ENCODE peak calls at places on chromosomes 4 and X, in six cellular contexts. One of them, this sample, is unnamed.

GRCh38 chrX:16022580-16023170 is 100.7 kb upstream of the GRPR start:
- DNase-seq in Karpas-422: no peak
- DNase-seq in lung: no peak
- DNase-seq in CD4-positive, alpha-beta T cell: no peak
- DNase-seq in substantia nigra: no peak
- DNase-seq in psoas muscle: no peak
- DNase-seq in this sample: no peak

GRCh38 chrX:52553995-52554642 is 37.3 kb upstream of the XAGE1B start:
- DNase-seq in substantia nigra: no peak
- DNase-seq in lung: no peak
- DNase-seq in psoas muscle: no peak
- DNase-seq in Karpas-422: no peak
- DNase-seq in CD4-positive, alpha-beta T cell: no peak
- DNase-seq in this sample: no peak

GRCh38 chr4:78517050-78517652 is 34.4 kb upstream of the ANXA3 start:
- DNase-seq in psoas muscle: no peak
- DNase-seq in lung: no peak
- DNase-seq in Karpas-422: peak
- DNase-seq in substantia nigra: no peak
- DNase-seq in CD4-positive, alpha-beta T cell: no peak
- DNase-seq in this sample: no peak

GRCh38 chr4:55673424-55673823 is 37.3 kb upstream of the NMU start:
- DNase-seq in CD4-positive, alpha-beta T cell: no peak
- DNase-seq in lung: no peak
- DNase-seq in substantia nigra: no peak
- DNase-seq in Karpas-422: no peak
- DNase-seq in psoas muscle: no peak
- DNase-seq in this sample: no peak

GRCh38 chrX:131746491-131746968 is 202.7 kb downstream of the OR13H1 start:
- DNase-seq in CD4-positive, alpha-beta T cell: no peak
- DNase-seq in psoas muscle: peak
- DNase-seq in lung: peak
- DNase-seq in substantia nigra: no peak
- DNase-seq in Karpas-422: peak
- DNase-seq in this sample: peak

GRCh38 chr4:6582889-6583504 is 8.0 kb downstream of the MAN2B2 start:
- DNase-seq in lung: no peak
- DNase-seq in substantia nigra: no peak
- DNase-seq in CD4-positive, alpha-beta T cell: no peak
- DNase-seq in Karpas-422: peak
- DNase-seq in psoas muscle: no peak
- DNase-seq in this sample: no peak

GRCh38 chrX:151714367-151714766 is 1.5 kb upstream of the FATE1 start:
- DNase-seq in CD4-positive, alpha-beta T cell: no peak
- DNase-seq in substantia nigra: no peak
- DNase-seq in lung: no peak
- DNase-seq in psoas muscle: no peak
- DNase-seq in Karpas-422: no peak
- DNase-seq in this sample: no peak

GRCh38 chrX:71809886-71810285 is 46.7 kb downstream of the CXorf49B start:
- DNase-seq in CD4-positive, alpha-beta T cell: no peak
- DNase-seq in Karpas-422: no peak
- DNase-seq in substantia nigra: no peak
- DNase-seq in lung: no peak
- DNase-seq in psoas muscle: no peak
- DNase-seq in this sample: no peak

GRCh38 chr4:40848981-40849380 is 99.2 kb downstream of the NSUN7 start:
- DNase-seq in psoas muscle: no peak
- DNase-seq in Karpas-422: no peak
- DNase-seq in substantia nigra: no peak
- DNase-seq in CD4-positive, alpha-beta T cell: no peak
- DNase-seq in lung: no peak
- DNase-seq in this sample: no peak

GRCh38 chr4:185870437-185870836 is 58.4 kb upstream of the SORBS2 start:
- DNase-seq in psoas muscle: no peak
- DNase-seq in lung: no peak
- DNase-seq in substantia nigra: no peak
- DNase-seq in CD4-positive, alpha-beta T cell: no peak
- DNase-seq in Karpas-422: no peak
- DNase-seq in this sample: no peak

GRCh38 chr4:24849662-24850280 is 54.4 kb downstream of the SOD3 start:
- DNase-seq in lung: no peak
- DNase-seq in CD4-positive, alpha-beta T cell: no peak
- DNase-seq in substantia nigra: no peak
- DNase-seq in Karpas-422: no peak
- DNase-seq in psoas muscle: no peak
- DNase-seq in this sample: no peak

GRCh38 chr4:128825226-128825625 is 15.7 kb downstream of the JADE1 start:
- DNase-seq in Karpas-422: no peak
- DNase-seq in psoas muscle: no peak
- DNase-seq in CD4-positive, alpha-beta T cell: no peak
- DNase-seq in lung: no peak
- DNase-seq in substantia nigra: no peak
- DNase-seq in this sample: no peak

GRCh38 chrX:43087825-43088224 is 309.9 kb upstream of the PPP1R2C start:
- DNase-seq in psoas muscle: no peak
- DNase-seq in lung: no peak
- DNase-seq in Karpas-422: no peak
- DNase-seq in substantia nigra: no peak
- DNase-seq in CD4-positive, alpha-beta T cell: no peak
- DNase-seq in this sample: no peak

GRCh38 chrX:8067754-8068469 is 103.2 kb downstream of the VCX2 start:
- DNase-seq in substantia nigra: no peak
- DNase-seq in psoas muscle: no peak
- DNase-seq in Karpas-422: no peak
- DNase-seq in lung: no peak
- DNase-seq in CD4-positive, alpha-beta T cell: no peak
- DNase-seq in this sample: no peak

GRCh38 chrX:118552501-118552900 is 56.9 kb downstream of the DOCK11 start:
- DNase-seq in CD4-positive, alpha-beta T cell: no peak
- DNase-seq in Karpas-422: no peak
- DNase-seq in psoas muscle: no peak
- DNase-seq in lung: peak
- DNase-seq in substantia nigra: no peak
- DNase-seq in this sample: no peak

GRCh38 chrX:40922307-40922706 is 162.9 kb upstream of the USP9X start:
- DNase-seq in psoas muscle: no peak
- DNase-seq in substantia nigra: no peak
- DNase-seq in lung: no peak
- DNase-seq in Karpas-422: peak
- DNase-seq in CD4-positive, alpha-beta T cell: no peak
- DNase-seq in this sample: no peak

GRCh38 chr4:30753316-30753715 is 33.1 kb downstream of the PCDH7 start:
- DNase-seq in lung: no peak
- DNase-seq in psoas muscle: no peak
- DNase-seq in CD4-positive, alpha-beta T cell: no peak
- DNase-seq in Karpas-422: no peak
- DNase-seq in substantia nigra: no peak
- DNase-seq in this sample: no peak

GRCh38 chrX:102697506-102697905 is 14.7 kb upstream of the GPRASP2 start:
- DNase-seq in CD4-positive, alpha-beta T cell: no peak
- DNase-seq in substantia nigra: no peak
- DNase-seq in Karpas-422: no peak
- DNase-seq in lung: no peak
- DNase-seq in psoas muscle: no peak
- DNase-seq in this sample: no peak

GRCh38 chr4:59553063-59553738 is 1646.9 kb upstream of the ADGRL3 start:
- DNase-seq in substantia nigra: no peak
- DNase-seq in psoas muscle: no peak
- DNase-seq in CD4-positive, alpha-beta T cell: no peak
- DNase-seq in lung: no peak
- DNase-seq in Karpas-422: no peak
- DNase-seq in this sample: no peak

GRCh38 chr4:110998308-110998707 is 375.4 kb upstream of the PITX2 start:
- DNase-seq in substantia nigra: no peak
- DNase-seq in psoas muscle: no peak
- DNase-seq in lung: no peak
- DNase-seq in CD4-positive, alpha-beta T cell: no peak
- DNase-seq in Karpas-422: no peak
- DNase-seq in this sample: no peak

GRCh38 chrX:154471870-154472684 is 7.0 kb downstream of the LAGE3 start:
- DNase-seq in Karpas-422: no peak
- DNase-seq in psoas muscle: no peak
- DNase-seq in CD4-positive, alpha-beta T cell: no peak
- DNase-seq in substantia nigra: no peak
- DNase-seq in lung: no peak
- DNase-seq in this sample: no peak

GRCh38 chrX:15310117-15310516 is 5.3 kb downstream of the ASB11 start:
- DNase-seq in lung: peak
- DNase-seq in psoas muscle: no peak
- DNase-seq in substantia nigra: no peak
- DNase-seq in CD4-positive, alpha-beta T cell: no peak
- DNase-seq in Karpas-422: no peak
- DNase-seq in this sample: no peak

GRCh38 chr4:18318682-18319410 is 297.3 kb upstream of the LCORL start:
- DNase-seq in substantia nigra: no peak
- DNase-seq in Karpas-422: no peak
- DNase-seq in lung: no peak
- DNase-seq in CD4-positive, alpha-beta T cell: no peak
- DNase-seq in psoas muscle: peak
- DNase-seq in this sample: no peak

GRCh38 chr4:87365348-87365747 is 25.6 kb downstream of the HSD17B11 start:
- DNase-seq in Karpas-422: no peak
- DNase-seq in substantia nigra: no peak
- DNase-seq in lung: no peak
- DNase-seq in CD4-positive, alpha-beta T cell: no peak
- DNase-seq in psoas muscle: no peak
- DNase-seq in this sample: no peak

GRCh38 chr4:11053601-11054000 is 369.0 kb upstream of the CLNK start:
- DNase-seq in substantia nigra: no peak
- DNase-seq in lung: no peak
- DNase-seq in CD4-positive, alpha-beta T cell: no peak
- DNase-seq in psoas muscle: no peak
- DNase-seq in Karpas-422: no peak
- DNase-seq in this sample: no peak

GRCh38 chr4:139845481-139846093 is 180.0 kb downstream of the MGST2 start:
- DNase-seq in Karpas-422: no peak
- DNase-seq in substantia nigra: no peak
- DNase-seq in psoas muscle: no peak
- DNase-seq in CD4-positive, alpha-beta T cell: no peak
- DNase-seq in lung: no peak
- DNase-seq in this sample: no peak

GRCh38 chrX:75784689-75785491 is at the start of gene MAGEE2:
- DNase-seq in CD4-positive, alpha-beta T cell: no peak
- DNase-seq in substantia nigra: no peak
- DNase-seq in lung: no peak
- DNase-seq in Karpas-422: no peak
- DNase-seq in psoas muscle: peak
- DNase-seq in this sample: no peak

GRCh38 chrX:9396930-9397329 is 67.9 kb upstream of the TBL1X start:
- DNase-seq in Karpas-422: no peak
- DNase-seq in substantia nigra: no peak
- DNase-seq in CD4-positive, alpha-beta T cell: no peak
- DNase-seq in lung: no peak
- DNase-seq in psoas muscle: no peak
- DNase-seq in this sample: no peak

GRCh38 chrX:120791013-120791643 is 84.5 kb downstream of the CT47B1 start:
- DNase-seq in lung: peak
- DNase-seq in substantia nigra: no peak
- DNase-seq in CD4-positive, alpha-beta T cell: no peak
- DNase-seq in psoas muscle: peak
- DNase-seq in Karpas-422: no peak
- DNase-seq in this sample: no peak

GRCh38 chr4:144754562-144755410 is 108.8 kb downstream of the HHIP start:
- DNase-seq in CD4-positive, alpha-beta T cell: no peak
- DNase-seq in lung: no peak
- DNase-seq in Karpas-422: peak
- DNase-seq in substantia nigra: no peak
- DNase-seq in psoas muscle: no peak
- DNase-seq in this sample: no peak

DNA sequence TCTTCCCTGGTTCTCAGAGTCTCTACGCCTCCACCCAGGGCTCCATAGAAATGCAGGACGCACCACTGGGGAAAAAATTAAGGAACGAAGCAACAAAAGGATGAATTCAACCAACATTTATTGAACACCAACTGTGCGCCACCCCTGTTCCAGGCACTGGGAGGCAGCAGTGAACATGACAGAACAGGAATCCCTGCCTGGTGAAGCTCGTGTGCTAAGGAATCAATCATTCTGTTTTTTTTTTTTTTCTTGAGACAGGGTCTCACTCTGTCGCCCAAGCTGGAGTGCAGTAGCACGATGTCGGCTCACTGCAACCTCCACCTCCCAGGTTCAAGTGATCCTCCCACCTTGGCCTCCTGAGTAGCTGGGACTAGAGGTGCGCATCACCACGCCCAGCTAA is 1.9 kb upstream of the FTSJ1 start:
- DNase-seq in CD4-positive, alpha-beta T cell: no peak
- DNase-seq in Karpas-422: no peak
- DNase-seq in lung: no peak
- DNase-seq in substantia nigra: no peak
- DNase-seq in psoas muscle: no peak
- DNase-seq in this sample: no peak
- H3K27ac ChIP-seq in CD4-positive, alpha-beta T cell: no peak
- H3K27ac ChIP-seq in Karpas-422: no peak
- H3K27ac ChIP-seq in lung: no peak
- H3K27ac ChIP-seq in substantia nigra: no peak
- H3K27ac ChIP-seq in psoas muscle: no peak
- H3K27ac ChIP-seq in this sample: no peak

GRCh38 chr4:61445374-61446063 is 245.4 kb downstream of the ADGRL3 start:
- DNase-seq in psoas muscle: no peak
- DNase-seq in Karpas-422: no peak
- DNase-seq in CD4-positive, alpha-beta T cell: no peak
- DNase-seq in lung: no peak
- DNase-seq in substantia nigra: no peak
- DNase-seq in this sample: no peak
- H3K27ac ChIP-seq in psoas muscle: no peak
- H3K27ac ChIP-seq in Karpas-422: no peak
- H3K27ac ChIP-seq in CD4-positive, alpha-beta T cell: no peak
- H3K27ac ChIP-seq in lung: no peak
- H3K27ac ChIP-seq in substantia nigra: no peak
- H3K27ac ChIP-seq in this sample: no peak

DNA sequence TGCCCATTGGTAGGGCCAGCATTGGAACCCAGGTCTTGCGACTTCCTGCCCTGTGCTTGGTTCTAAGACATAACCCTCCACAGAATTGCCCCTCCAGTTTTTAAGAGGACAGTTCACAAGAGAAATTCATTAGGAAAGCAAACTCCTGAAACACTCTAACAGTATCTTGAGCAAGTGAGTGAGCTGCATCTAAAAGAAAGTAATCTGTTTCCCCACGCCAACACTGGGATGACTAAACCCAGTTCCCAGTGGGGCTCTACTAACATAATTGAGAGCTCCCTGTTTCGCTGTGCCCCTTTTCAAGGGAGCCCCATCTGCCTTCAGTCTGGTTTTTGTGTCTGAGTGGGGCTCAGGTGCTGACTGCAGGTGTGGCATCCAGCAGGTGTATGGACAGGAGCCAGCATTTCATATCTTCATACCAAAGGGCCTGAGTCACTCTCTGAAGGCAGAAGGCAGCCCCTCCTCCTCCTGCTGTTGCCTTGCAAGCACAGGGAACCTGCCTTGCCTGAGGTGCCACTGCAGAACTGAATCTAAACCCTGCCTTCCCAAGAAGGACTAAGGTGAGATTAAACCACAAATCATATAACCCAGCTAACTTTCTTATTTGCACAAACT is 8.0 kb downstream of the AMOT start:
- DNase-seq in psoas muscle: no peak
- DNase-seq in Karpas-422: no peak
- DNase-seq in substantia nigra: no peak
- DNase-seq in lung: peak
- DNase-seq in CD4-positive, alpha-beta T cell: no peak
- DNase-seq in this sample: no peak
- H3K27ac ChIP-seq in psoas muscle: peak
- H3K27ac ChIP-seq in Karpas-422: no peak
- H3K27ac ChIP-seq in substantia nigra: no peak
- H3K27ac ChIP-seq in lung: no peak
- H3K27ac ChIP-seq in CD4-positive, alpha-beta T cell: no peak
- H3K27ac ChIP-seq in this sample: no peak

GRCh38 chr4:2907226-2907625 is 56.0 kb downstream of the NOP14 start:
- DNase-seq in substantia nigra: no peak
- DNase-seq in CD4-positive, alpha-beta T cell: no peak
- DNase-seq in psoas muscle: no peak
- DNase-seq in lung: no peak
- DNase-seq in Karpas-422: no peak
- DNase-seq in this sample: no peak
- H3K27ac ChIP-seq in substantia nigra: no peak
- H3K27ac ChIP-seq in CD4-positive, alpha-beta T cell: no peak
- H3K27ac ChIP-seq in psoas muscle: no peak
- H3K27ac ChIP-seq in lung: peak
- H3K27ac ChIP-seq in Karpas-422: no peak
- H3K27ac ChIP-seq in this sample: no peak

This sample was measured in coronary artery.